ENCODE peak calls at places on chromosomes 4 and X, in seven cellular contexts. R is GM23338, L is fibroblast of the aortic adventitia, A is dorsolateral prefrontal cortex, S is lower leg skin, E is hepatocyte, I is esophagus squamous epithelium. X is an unnamed sample.

GRCh38 chrX:9352243-9352642 is 112.6 kb upstream of the TBL1X start:
- DNase-seq in R (no peak), L (no peak), I (no peak), S (no peak), A (no peak), E (no peak), X (no peak)

GRCh38 chr4:169272265-169272886 is 1.6 kb upstream of the SH3RF1 start:
- DNase-seq in R (no peak), I (no peak), S (no peak), A (no peak), E (no peak), L (peak), X (peak)

GRCh38 chrX:112889400-112889799 is 48.8 kb upstream of the AMOT start:
- DNase-seq in R (no peak), E (no peak), S (no peak), A (no peak), I (no peak), L (no peak), X (no peak)

GRCh38 chr4:137307806-137308205 is 224.5 kb downstream of the PCDH18 start:
- DNase-seq in R (no peak), I (no peak), A (no peak), E (no peak), L (peak), S (peak), X (peak)

GRCh38 chr4:87718221-87718620 is 68.1 kb downstream of the DMP1 start:
- DNase-seq in E (no peak), S (no peak), A (no peak), I (no peak), L (no peak), R (no peak), X (no peak)

GRCh38 chrX:138711399-138712347 is at the start of gene FGF13:
- DNase-seq in L (no peak), A (peak), R (peak), I (no peak), S (no peak), E (peak), X (no peak)

GRCh38 chr4:64497526-64497925 is 88.3 kb upstream of the TECRL start:
- DNase-seq in S (no peak), E (no peak), I (no peak), R (no peak), L (no peak), A (no peak), X (no peak)

GRCh38 chr4:142960134-142960533 is 114.0 kb upstream of the INPP4B start:
- DNase-seq in L (peak), E (peak), S (no peak), A (no peak), I (no peak), R (no peak), X (peak)

GRCh38 chr4:15894393-15894792 is 44.1 kb downstream of the FGFBP1 start:
- DNase-seq in R (no peak), I (no peak), S (no peak), E (no peak), A (no peak), L (no peak), X (no peak)

GRCh38 chr4:61406677-61407076 is 206.6 kb downstream of the ADGRL3 start:
- DNase-seq in A (no peak), I (no peak), L (no peak), E (no peak), R (no peak), S (no peak), X (no peak)

GRCh38 chrX:153433781-153434285 is 12.0 kb downstream of the TREX2 start:
- DNase-seq in I (no peak), A (no peak), S (no peak), R (no peak), E (no peak), L (no peak), X (no peak)

GRCh38 chr4:165379662-165380061 is 854 bp downstream of the CPE start:
- DNase-seq in I (no peak), E (peak), L (peak), R (peak), S (no peak), A (peak), X (no peak)

GRCh38 chr4:602559-602942 is 22.8 kb upstream of the PDE6B start:
- DNase-seq in E (peak), I (no peak), R (peak), L (no peak), S (peak), A (no peak), X (peak)

GRCh38 chr4:37892641-37893040 is 1.8 kb downstream of the TBC1D1 start:
- DNase-seq in I (no peak), S (no peak), L (no peak), R (no peak), E (no peak), A (no peak), X (no peak)

GRCh38 chrX:133018229-133018628 is 59.8 kb upstream of the HS6ST2 start:
- DNase-seq in I (no peak), A (no peak), E (no peak), L (no peak), R (no peak), S (no peak), X (no peak)

GRCh38 chrX:641671-642435 is 11.3 kb downstream of the SHOX start:
- DNase-seq in L (no peak), S (no peak), E (no peak), A (peak), R (no peak), I (no peak), X (no peak)

GRCh38 chr4:41324861-41325260 is 68.1 kb downstream of the UCHL1 start:
- DNase-seq in S (no peak), I (no peak), L (no peak), R (no peak), E (no peak), A (no peak), X (no peak)

GRCh38 chr4:93184093-93184492 is 644.5 kb upstream of the ATOH1 start:
- DNase-seq in E (peak), R (no peak), S (no peak), A (no peak), L (no peak), I (no peak), X (no peak)

GRCh38 chr4:79331126-79331876 is 5.4 kb upstream of the NAA11 start:
- DNase-seq in A (no peak), I (no peak), L (peak), E (peak), R (no peak), S (no peak), X (peak)

GRCh38 chr4:25908491-25908901 is 5.5 kb upstream of the SMIM20 start:
- DNase-seq in R (no peak), S (no peak), A (peak), L (peak), E (peak), I (no peak), X (peak)

GRCh38 chrX:26597981-26598380 is 382.0 kb downstream of the MAGEB5 start:
- DNase-seq in S (no peak), E (no peak), A (no peak), R (no peak), I (no peak), L (no peak), X (no peak)

GRCh38 chr4:6052679-6053078 is 34.4 kb upstream of the C4orf50 start:
- DNase-seq in A (no peak), S (no peak), L (no peak), R (no peak), E (no peak), I (no peak), X (no peak)

GRCh38 chrX:65148232-65148631 is 172.0 kb upstream of the ZC4H2 start:
- DNase-seq in S (no peak), E (no peak), R (no peak), A (no peak), I (no peak), L (no peak), X (no peak)

GRCh38 chr4:79917246-79917645 is 155.8 kb downstream of the ANTXR2 start:
- DNase-seq in S (no peak), A (no peak), R (peak), I (no peak), L (peak), E (peak), X (peak)

GRCh38 chr4:84063618-84064017 is 435.5 kb downstream of the NKX6-1 start:
- DNase-seq in R (no peak), I (no peak), E (no peak), A (no peak), S (no peak), L (no peak), X (no peak)

GRCh38 chr4:172578712-172579111 is 589.9 kb upstream of the GALNT7 start:
- DNase-seq in E (no peak), I (no peak), A (no peak), L (no peak), R (no peak), S (no peak), X (no peak)

GRCh38 chr4:71765349-71765748 is 18.5 kb downstream of the GC start:
- DNase-seq in S (no peak), I (no peak), R (peak), E (no peak), L (peak), A (no peak), X (peak)

GRCh38 chr4:39621582-39621981 is 17.1 kb downstream of the SMIM14 start:
- DNase-seq in I (no peak), S (no peak), R (peak), A (no peak), E (peak), L (peak), X (peak)

GRCh38 chr4:137656661-137657060 is 124.4 kb upstream of the PCDH18 start:
- DNase-seq in S (no peak), I (no peak), A (no peak), L (no peak), R (no peak), E (no peak), X (no peak)

GRCh38 chr4:39446842-39447573 is 11.7 kb downstream of the RPL9 start:
- DNase-seq in E (peak), I (peak), A (peak), L (peak), S (peak), R (peak), X (peak)

GRCh38 chrX:118370921-118371624 is 25.2 kb downstream of the WDR44 start:
- DNase-seq in S (no peak), L (peak), I (no peak), R (no peak), E (peak), A (no peak), X (peak)

GRCh38 chr4:34035225-34035624 is 2209.1 kb downstream of the ARAP2 start:
- DNase-seq in L (no peak), S (no peak), A (no peak), I (no peak), E (no peak), R (no peak), X (no peak)

GRCh38 chr4:141609243-141609642 is 27.1 kb upstream of the IL15 start:
- DNase-seq in R (no peak), L (peak), I (no peak), A (no peak), E (no peak), S (no peak), X (no peak)

GRCh38 chr4:95251568-95251967 is 297.2 kb downstream of the UNC5C start:
- DNase-seq in E (no peak), S (no peak), L (no peak), R (no peak), A (no peak), I (no peak), X (no peak)

GRCh38 chr4:95256108-95256835 is 292.5 kb downstream of the UNC5C start:
- DNase-seq in I (no peak), A (no peak), S (no peak), R (no peak), L (no peak), E (no peak), X (no peak)

GRCh38 chr4:95250544-95251137 is 298.1 kb downstream of the UNC5C start:
- DNase-seq in S (no peak), L (no peak), I (no peak), A (no peak), R (no peak), E (peak), X (peak)

DNA sequence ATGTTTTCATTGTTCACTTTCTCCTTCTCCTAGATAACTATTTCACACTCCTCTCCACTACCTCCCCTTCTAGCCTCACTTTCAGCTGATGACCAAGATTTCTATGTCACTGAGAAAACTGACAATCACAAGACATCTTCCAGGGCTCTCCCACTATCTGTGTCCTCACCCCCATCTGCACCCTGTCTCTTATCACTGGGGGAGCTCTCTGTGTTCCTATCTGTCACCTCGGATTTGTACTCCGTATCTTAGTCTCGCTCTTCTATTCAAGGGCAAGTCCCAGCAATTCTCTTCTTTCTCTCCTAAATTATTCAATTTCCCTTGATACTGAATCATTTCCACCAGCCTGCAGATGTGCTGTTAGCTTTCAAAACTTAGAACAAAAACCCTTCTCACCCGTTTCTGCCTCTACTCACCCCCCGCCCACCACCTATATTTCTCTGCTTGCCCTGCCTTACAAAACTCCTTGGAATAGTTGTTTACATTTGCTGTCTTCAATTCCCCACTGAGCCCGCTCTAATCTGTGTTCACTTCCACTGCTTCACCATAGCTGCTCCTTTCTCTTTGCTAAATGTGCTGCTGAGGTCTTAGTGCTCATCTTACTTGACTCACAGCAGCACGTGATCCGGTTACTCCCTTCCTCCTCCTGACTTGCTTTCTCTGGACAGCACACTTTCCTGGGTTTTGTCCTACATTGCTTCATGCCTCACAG is 293.2 kb downstream of the UNC5C start:
- DNase-seq in E (peak), L (peak), S (no peak), R (no peak), I (no peak), A (no peak), X (peak)
- H3K4me3 ChIP-seq in E (no peak), L (no peak), S (no peak), R (no peak), I (no peak), A (no peak), X (no peak)

GRCh38 chr4:113901994-113902787 is 77.3 kb downstream of the ARSJ start:
- DNase-seq in E (peak), R (no peak), I (no peak), S (no peak), L (no peak), A (no peak), X (no peak)
- TF ChIP-seq CTCF in E (peak), R (no peak), I (peak), S (no peak), L (no peak), A (no peak), X (no peak)

GRCh38 chr4:103098746-103099421 is 750 bp downstream of the BDH2 start:
- DNase-seq in L (peak), A (no peak), I (no peak), S (no peak), R (peak), E (peak), X (peak)
- H3K4me3 ChIP-seq in L (peak), A (peak), I (peak), S (peak), R (peak), E (peak), X (peak)

DNA sequence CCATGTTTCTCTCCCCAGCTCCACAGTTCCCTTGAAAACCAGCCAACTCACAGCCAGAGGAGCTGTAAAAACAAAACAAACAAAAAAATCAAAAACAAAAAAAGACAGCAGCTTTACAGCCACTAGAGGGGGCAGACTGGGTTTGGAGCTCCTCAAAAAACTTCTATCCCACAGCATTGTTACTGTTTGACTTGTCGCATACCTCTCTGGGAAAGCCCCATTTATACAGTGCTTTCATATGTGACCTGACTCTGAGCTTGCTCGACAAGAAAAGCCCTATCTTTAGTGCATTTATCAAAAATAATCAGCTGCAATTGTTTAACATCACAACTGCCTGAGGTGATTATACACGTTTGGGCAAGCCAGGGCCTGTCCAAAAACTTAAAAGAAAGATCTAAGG is 21.6 kb downstream of the TSPAN6 start:
- DNase-seq in L (peak), I (no peak), R (peak), E (peak), A (no peak), S (no peak), X (peak)
- TF ChIP-seq CTCF in L (peak), I (no peak), R (peak), E (peak), A (peak), S (no peak), X (peak)

DNA sequence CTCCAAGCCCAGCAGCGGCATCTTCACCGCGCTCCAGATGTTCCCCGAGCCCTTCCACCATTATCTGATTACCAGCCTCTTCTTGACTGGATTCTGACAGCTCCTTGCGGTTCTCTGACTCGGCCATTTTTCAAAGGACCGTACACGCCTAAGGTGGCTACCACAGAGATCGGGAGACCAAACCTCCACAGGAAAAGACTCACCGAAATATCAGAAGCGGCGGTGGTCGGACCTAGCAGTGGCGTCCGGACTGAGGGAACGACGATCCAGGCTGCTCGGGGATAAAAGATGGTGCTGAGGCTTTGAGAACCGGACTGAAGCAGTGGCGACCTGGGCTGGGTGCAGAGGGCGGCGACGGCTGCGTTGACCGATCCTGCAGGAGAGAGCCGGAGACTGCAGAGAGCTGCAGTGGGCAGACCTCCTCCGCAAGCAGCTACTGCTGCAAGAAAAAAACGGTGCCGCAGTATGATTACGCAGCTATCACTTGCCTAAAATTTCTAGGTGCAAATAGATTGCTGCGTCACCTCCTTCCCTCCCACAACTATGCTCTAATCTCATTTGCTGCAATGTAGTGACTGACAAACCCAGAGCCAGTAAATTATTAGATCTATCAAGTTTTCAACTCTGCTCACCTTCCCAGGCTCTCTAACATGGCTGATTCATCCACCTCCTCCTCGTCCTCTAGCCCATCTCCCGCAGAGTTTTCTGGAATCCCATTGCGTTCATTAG is at the start of gene NAP1L2:
- DNase-seq in L (peak), S (peak), I (no peak), E (peak), R (peak), A (peak), X (peak)
- H3K4me3 ChIP-seq in L (peak), S (peak), I (peak), E (peak), R (peak), A (peak), X (peak)

DNA sequence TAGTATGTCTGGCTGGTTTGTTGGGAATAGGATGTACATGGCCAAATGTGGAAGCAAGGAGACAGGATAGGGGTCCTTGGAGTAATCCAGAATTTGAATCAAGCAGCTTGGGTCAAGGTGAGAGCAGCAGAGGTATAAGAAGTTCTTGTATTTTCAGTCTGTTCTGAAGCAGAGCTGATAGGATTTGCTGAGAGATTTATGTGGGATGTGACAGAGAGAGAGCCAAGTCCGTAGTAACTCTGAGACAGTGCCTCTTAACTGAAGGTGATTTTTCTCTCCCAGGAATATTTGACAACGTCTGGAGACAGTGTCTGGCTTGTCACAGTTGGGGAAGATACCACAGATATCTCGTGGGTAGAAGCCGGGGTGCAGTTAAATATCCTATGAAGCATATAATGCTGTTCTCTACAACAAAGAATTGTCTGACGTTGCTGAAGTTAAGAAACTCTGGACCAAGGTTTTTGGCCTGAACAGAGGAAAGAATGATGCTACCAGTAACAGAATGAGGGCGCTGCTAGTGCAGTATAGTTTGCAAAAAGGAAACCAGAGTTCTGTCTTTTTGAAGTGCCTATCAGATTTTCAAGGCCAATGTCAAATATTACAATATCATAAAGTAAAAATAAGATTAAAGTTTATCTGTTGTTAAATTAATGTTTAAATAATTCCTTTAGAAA is 184.0 kb downstream of the ARHGAP24 start:
- DNase-seq in I (no peak), A (no peak), E (no peak), L (peak), R (peak), S (no peak), X (no peak)
- TF ChIP-seq CTCF in I (no peak), A (no peak), E (peak), L (no peak), R (peak), S (no peak), X (no peak)